ENCODE peak calls at places on chromosomes 13 and 19, in four cellular contexts. One of them, this sample, is unnamed.

GRCh38 chr13:34521166-34521565 is 420.9 kb upstream of the NBEA start:
- DNase-seq in HepG2: no peak
- DNase-seq in K562: no peak
- DNase-seq in Panc1: no peak
- DNase-seq in this sample: no peak

GRCh38 chr13:23450340-23451046 is 17.0 kb upstream of the SACS start:
- DNase-seq in HepG2: no peak
- DNase-seq in K562: no peak
- DNase-seq in Panc1: no peak
- DNase-seq in this sample: no peak

GRCh38 chr19:4157164-4157563 is 3.7 kb downstream of the CREB3L3 start:
- DNase-seq in HepG2: no peak
- DNase-seq in K562: no peak
- DNase-seq in Panc1: no peak
- DNase-seq in this sample: no peak

GRCh38 chr19:33622809-33623511 is 1.2 kb downstream of the CHST8 start:
- DNase-seq in HepG2: no peak
- DNase-seq in K562: no peak
- DNase-seq in Panc1: no peak
- DNase-seq in this sample: no peak

GRCh38 chr13:43551897-43552456 is 234.8 kb downstream of the ENOX1 start:
- DNase-seq in HepG2: no peak
- DNase-seq in K562: no peak
- DNase-seq in Panc1: no peak
- DNase-seq in this sample: no peak

GRCh38 chr19:3721900-3722442 is 13.8 kb downstream of the TJP3 start:
- DNase-seq in HepG2: no peak
- DNase-seq in K562: no peak
- DNase-seq in Panc1: no peak
- DNase-seq in this sample: no peak

GRCh38 chr13:46355906-46356305 is 31.1 kb downstream of the RUBCNL start:
- DNase-seq in HepG2: no peak
- DNase-seq in K562: no peak
- DNase-seq in Panc1: no peak
- DNase-seq in this sample: no peak

GRCh38 chr13:94120878-94121277 is 358.6 kb downstream of the DCT start:
- DNase-seq in HepG2: no peak
- DNase-seq in K562: no peak
- DNase-seq in Panc1: no peak
- DNase-seq in this sample: no peak

GRCh38 chr13:97431365-97431764 is 2.6 kb upstream of the RAP2A start:
- DNase-seq in HepG2: no peak
- DNase-seq in K562: no peak
- DNase-seq in Panc1: no peak
- DNase-seq in this sample: no peak

GRCh38 chr13:35716186-35716585 is 239.7 kb upstream of the MAB21L1 start:
- DNase-seq in HepG2: no peak
- DNase-seq in K562: no peak
- DNase-seq in Panc1: no peak
- DNase-seq in this sample: no peak

GRCh38 chr19:10419646-10420443 is 493 bp upstream of the PDE4A start:
- DNase-seq in HepG2: no peak
- DNase-seq in K562: peak
- DNase-seq in Panc1: peak
- DNase-seq in this sample: peak

GRCh38 chr19:55146648-55147218 is 2.3 kb downstream of the TNNT1 start:
- DNase-seq in HepG2: peak
- DNase-seq in K562: peak
- DNase-seq in Panc1: no peak
- DNase-seq in this sample: peak

GRCh38 chr19:51246153-51246552 is 4.7 kb upstream of the SIGLECL1 start:
- DNase-seq in HepG2: peak
- DNase-seq in K562: peak
- DNase-seq in Panc1: no peak
- DNase-seq in this sample: no peak

GRCh38 chr19:40416918-40417713 is 3.9 kb upstream of the PRX start:
- DNase-seq in HepG2: peak
- DNase-seq in K562: peak
- DNase-seq in Panc1: no peak
- DNase-seq in this sample: no peak

GRCh38 chr13:50081106-50081898 is 66.1 kb downstream of the KCNRG start:
- DNase-seq in HepG2: no peak
- DNase-seq in K562: peak
- DNase-seq in Panc1: no peak
- DNase-seq in this sample: no peak

GRCh38 chr19:7862413-7862951 is 11.7 kb downstream of the PRR36 start:
- DNase-seq in HepG2: no peak
- DNase-seq in K562: peak
- DNase-seq in Panc1: no peak
- DNase-seq in this sample: peak

GRCh38 chr19:38135150-38135998 is 88.6 kb downstream of the DPF1 start:
- DNase-seq in HepG2: no peak
- DNase-seq in K562: no peak
- DNase-seq in Panc1: no peak
- DNase-seq in this sample: no peak

GRCh38 chr13:77838271-77838670 is 80.4 kb downstream of the EDNRB start:
- DNase-seq in HepG2: no peak
- DNase-seq in K562: no peak
- DNase-seq in Panc1: no peak
- DNase-seq in this sample: no peak

GRCh38 chr13:77831870-77832269 is 86.8 kb downstream of the EDNRB start:
- DNase-seq in HepG2: no peak
- DNase-seq in K562: no peak
- DNase-seq in Panc1: no peak
- DNase-seq in this sample: no peak

GRCh38 chr13:77833331-77833863 is 85.2 kb downstream of the EDNRB start:
- DNase-seq in HepG2: no peak
- DNase-seq in K562: no peak
- DNase-seq in Panc1: no peak
- DNase-seq in this sample: no peak

GRCh38 chr13:77832339-77833100 is 86.1 kb downstream of the EDNRB start:
- DNase-seq in HepG2: no peak
- DNase-seq in K562: no peak
- DNase-seq in Panc1: no peak
- DNase-seq in this sample: no peak

GRCh38 chr13:77836423-77836822 is 82.2 kb downstream of the EDNRB start:
- DNase-seq in HepG2: no peak
- DNase-seq in K562: no peak
- DNase-seq in Panc1: no peak
- DNase-seq in this sample: no peak
- TF ChIP-seq TCF7L2 in HepG2: no peak
- TF ChIP-seq TCF7L2 in K562: no peak
- TF ChIP-seq TCF7L2 in Panc1: no peak
- TF ChIP-seq TCF7L2 in this sample: no peak

GRCh38 chr13:21657538-21657937 is 13.3 kb upstream of the FGF9 start:
- DNase-seq in HepG2: no peak
- DNase-seq in K562: no peak
- DNase-seq in Panc1: no peak
- DNase-seq in this sample: no peak
- TF ChIP-seq TCF7L2 in HepG2: no peak
- TF ChIP-seq TCF7L2 in K562: no peak
- TF ChIP-seq TCF7L2 in Panc1: no peak
- TF ChIP-seq TCF7L2 in this sample: no peak

DNA sequence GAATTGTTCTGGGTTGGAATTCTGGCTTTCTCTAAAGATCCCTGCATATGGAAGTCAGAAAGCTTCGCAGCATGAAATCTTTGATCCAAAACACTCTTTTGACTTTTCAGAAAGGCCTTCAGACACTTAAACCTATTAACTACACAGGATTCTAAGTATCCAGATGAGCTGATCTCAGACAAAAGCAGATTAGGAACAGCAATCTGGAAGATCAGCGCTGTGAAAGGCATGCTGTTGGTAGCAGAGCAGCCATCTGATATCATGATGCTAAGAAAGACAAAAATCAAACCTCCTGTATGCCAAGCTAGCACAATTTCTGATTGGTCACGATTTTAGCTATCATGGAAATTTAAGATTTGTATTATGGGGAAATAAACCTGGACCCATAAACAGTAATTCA is 589.9 kb downstream of the GPC5 start:
- DNase-seq in HepG2: no peak
- DNase-seq in K562: no peak
- DNase-seq in Panc1: no peak
- DNase-seq in this sample: no peak
- TF ChIP-seq TCF7L2 in HepG2: no peak
- TF ChIP-seq TCF7L2 in K562: no peak
- TF ChIP-seq TCF7L2 in Panc1: no peak
- TF ChIP-seq TCF7L2 in this sample: no peak

DNA sequence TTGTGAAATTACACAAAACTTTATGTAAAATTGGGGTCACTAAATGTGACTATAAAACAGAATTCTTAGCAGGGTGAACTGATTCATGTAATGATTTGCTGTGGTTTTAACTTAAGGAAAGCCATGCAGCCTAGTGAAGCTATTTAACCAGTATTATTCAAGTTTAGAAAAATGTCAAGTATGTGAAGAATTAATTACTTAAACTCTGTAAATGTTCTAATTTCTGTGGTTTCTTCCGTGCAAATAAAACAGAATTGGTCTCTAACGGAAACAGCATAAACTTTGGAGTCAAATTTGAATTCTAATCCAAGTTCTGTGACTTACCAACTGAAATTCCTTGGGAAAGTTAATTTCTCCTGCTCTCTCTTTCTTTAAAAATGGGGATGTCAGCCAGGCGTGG is 13.3 kb downstream of the CDC16 start:
- DNase-seq in HepG2: no peak
- DNase-seq in K562: no peak
- DNase-seq in Panc1: no peak
- DNase-seq in this sample: no peak
- TF ChIP-seq TCF7L2 in HepG2: no peak
- TF ChIP-seq TCF7L2 in K562: no peak
- TF ChIP-seq TCF7L2 in Panc1: no peak
- TF ChIP-seq TCF7L2 in this sample: no peak

DNA sequence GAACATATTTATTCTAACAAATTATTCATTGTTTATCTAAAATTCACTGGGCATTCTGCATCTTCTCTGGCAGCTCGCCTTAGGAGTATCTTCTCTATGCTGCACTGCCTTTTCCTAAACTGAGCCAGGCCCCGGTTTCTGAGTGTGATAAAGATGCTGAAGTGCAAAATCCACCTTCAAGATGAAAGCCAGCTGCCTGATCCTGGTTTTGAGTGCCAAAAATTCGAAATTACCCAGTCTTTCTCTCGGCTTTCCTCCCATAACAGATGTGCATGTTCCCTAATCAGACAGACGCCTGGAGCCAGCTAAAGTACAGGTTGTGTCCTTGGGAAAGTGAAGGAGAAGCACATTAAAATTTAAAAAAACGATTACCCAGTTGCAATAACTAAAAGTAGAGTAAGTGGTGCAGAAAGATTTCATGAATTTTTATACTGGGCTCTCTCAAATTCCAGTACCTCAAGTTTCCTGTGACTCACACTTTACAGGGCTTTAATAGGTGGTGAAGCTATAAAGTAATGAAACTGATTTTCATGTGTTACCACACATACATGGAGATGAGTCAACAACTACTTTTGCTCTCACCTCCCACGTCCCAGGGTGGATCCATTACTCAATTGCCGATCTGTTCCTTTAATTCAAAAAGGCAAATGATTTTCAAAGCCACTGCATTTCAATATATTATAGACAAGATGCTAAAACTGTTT is 65.0 kb upstream of the GTF2F2 start:
- DNase-seq in HepG2: no peak
- DNase-seq in K562: no peak
- DNase-seq in Panc1: peak
- DNase-seq in this sample: peak
- TF ChIP-seq TCF7L2 in HepG2: no peak
- TF ChIP-seq TCF7L2 in K562: no peak
- TF ChIP-seq TCF7L2 in Panc1: no peak
- TF ChIP-seq TCF7L2 in this sample: no peak

GRCh38 chr19:15640294-15640903 is at the start of gene CYP4F3:
- DNase-seq in HepG2: peak
- DNase-seq in K562: peak
- DNase-seq in Panc1: no peak
- DNase-seq in this sample: peak
- TF ChIP-seq TCF7L2 in HepG2: no peak
- TF ChIP-seq TCF7L2 in K562: no peak
- TF ChIP-seq TCF7L2 in Panc1: no peak
- TF ChIP-seq TCF7L2 in this sample: no peak

DNA sequence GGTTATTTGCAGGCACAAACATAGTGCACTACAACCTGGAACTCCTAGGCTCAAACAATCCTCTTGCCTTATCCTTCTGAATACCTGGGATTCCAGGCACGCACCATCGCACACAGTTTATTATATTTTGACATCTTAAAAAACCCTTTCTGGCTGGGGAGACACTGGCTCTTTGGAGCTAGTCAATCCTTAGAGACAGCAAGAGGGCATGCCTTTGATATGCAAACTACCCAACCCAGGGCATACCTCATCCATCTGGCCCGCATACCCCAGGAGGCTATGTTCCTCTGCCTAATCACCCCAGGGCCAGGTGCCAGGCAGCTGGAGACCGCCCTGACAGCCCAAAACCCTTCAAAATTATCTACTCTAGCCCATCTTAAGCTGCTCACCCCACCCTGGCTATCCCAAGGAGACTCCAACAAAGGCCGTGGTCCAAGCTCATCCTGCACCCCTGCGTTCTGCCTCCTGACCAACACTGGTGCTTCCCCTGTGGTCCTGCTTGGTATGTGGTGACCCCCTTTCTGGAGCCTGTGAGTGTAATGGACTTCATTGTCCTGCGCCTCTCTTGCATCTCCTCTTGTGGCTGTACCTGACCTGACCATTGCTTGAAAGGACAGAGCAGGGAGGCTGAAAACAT is 86.4 kb downstream of the RGCC start:
- DNase-seq in HepG2: no peak
- DNase-seq in K562: no peak
- DNase-seq in Panc1: no peak
- DNase-seq in this sample: no peak
- TF ChIP-seq TCF7L2 in HepG2: no peak
- TF ChIP-seq TCF7L2 in K562: no peak
- TF ChIP-seq TCF7L2 in Panc1: no peak
- TF ChIP-seq TCF7L2 in this sample: no peak

This sample was measured in HCT116.